ENCODE peak calls at places on chromosomes 6 and 20, in eight cellular contexts. One of them, this sample, is unnamed.

GRCh38 chr6:134936927-134937326 is 13.0 kb downstream of the ALDH8A1 start:
- DNase-seq in CD8-positive, alpha-beta T cell: no peak
- DNase-seq in mammary epithelial cell: no peak
- DNase-seq in H1: no peak
- DNase-seq in brain microvascular endothelial cell: no peak
- DNase-seq in heart left ventricle: no peak
- DNase-seq in heart right ventricle: no peak
- DNase-seq in cardiac muscle cell: peak; percentile 57
- DNase-seq in this sample: no peak

GRCh38 chr6:39934060-39934757 is at the start of gene MOCS1:
- DNase-seq in H1: peak; percentile 56
- DNase-seq in CD8-positive, alpha-beta T cell: peak; percentile 28
- DNase-seq in heart right ventricle: peak; percentile 87
- DNase-seq in brain microvascular endothelial cell: peak; percentile 40
- DNase-seq in cardiac muscle cell: peak; percentile 85
- DNase-seq in mammary epithelial cell: peak; percentile 48
- DNase-seq in heart left ventricle: peak; percentile 88
- DNase-seq in this sample: peak; percentile 94

GRCh38 chr6:143149771-143150170 is 89.1 kb downstream of the AIG1 start:
- DNase-seq in H1: no peak
- DNase-seq in CD8-positive, alpha-beta T cell: no peak
- DNase-seq in mammary epithelial cell: no peak
- DNase-seq in heart right ventricle: no peak
- DNase-seq in cardiac muscle cell: peak; percentile 15
- DNase-seq in heart left ventricle: no peak
- DNase-seq in brain microvascular endothelial cell: no peak
- DNase-seq in this sample: no peak

GRCh38 chr6:31216208-31216898 is 45.9 kb upstream of the POU5F1 start:
- DNase-seq in cardiac muscle cell: no peak
- DNase-seq in heart right ventricle: no peak
- DNase-seq in heart left ventricle: no peak
- DNase-seq in CD8-positive, alpha-beta T cell: no peak
- DNase-seq in mammary epithelial cell: peak; percentile 51
- DNase-seq in H1: no peak
- DNase-seq in brain microvascular endothelial cell: no peak
- DNase-seq in this sample: no peak

GRCh38 chr6:39086294-39086693 is 28.7 kb downstream of the SAYSD1 start:
- DNase-seq in heart left ventricle: no peak
- DNase-seq in brain microvascular endothelial cell: no peak
- DNase-seq in H1: no peak
- DNase-seq in CD8-positive, alpha-beta T cell: no peak
- DNase-seq in cardiac muscle cell: no peak
- DNase-seq in mammary epithelial cell: no peak
- DNase-seq in heart right ventricle: no peak
- DNase-seq in this sample: no peak

GRCh38 chr6:6736753-6737654 is 148.5 kb downstream of the LY86 start:
- DNase-seq in CD8-positive, alpha-beta T cell: no peak
- DNase-seq in brain microvascular endothelial cell: no peak
- DNase-seq in H1: no peak
- DNase-seq in cardiac muscle cell: peak; percentile 86
- DNase-seq in heart left ventricle: peak; percentile 78
- DNase-seq in mammary epithelial cell: no peak
- DNase-seq in heart right ventricle: peak; percentile 73
- DNase-seq in this sample: peak; percentile 97

GRCh38 chr20:22984611-22985010 is 50.5 kb upstream of the SSTR4 start:
- DNase-seq in cardiac muscle cell: no peak
- DNase-seq in H1: no peak
- DNase-seq in brain microvascular endothelial cell: no peak
- DNase-seq in mammary epithelial cell: no peak
- DNase-seq in heart right ventricle: no peak
- DNase-seq in heart left ventricle: peak; percentile 37
- DNase-seq in CD8-positive, alpha-beta T cell: no peak
- DNase-seq in this sample: no peak

GRCh38 chr6:168640181-168640580 is 199.2 kb downstream of the SMOC2 start:
- DNase-seq in heart left ventricle: no peak
- DNase-seq in mammary epithelial cell: no peak
- DNase-seq in CD8-positive, alpha-beta T cell: no peak
- DNase-seq in H1: no peak
- DNase-seq in heart right ventricle: no peak
- DNase-seq in brain microvascular endothelial cell: no peak
- DNase-seq in cardiac muscle cell: no peak
- DNase-seq in this sample: no peak

GRCh38 chr20:25061103-25061799 is 3.3 kb upstream of the ACSS1 start:
- DNase-seq in cardiac muscle cell: no peak
- DNase-seq in brain microvascular endothelial cell: no peak
- DNase-seq in H1: no peak
- DNase-seq in mammary epithelial cell: no peak
- DNase-seq in heart left ventricle: peak; percentile 1
- DNase-seq in CD8-positive, alpha-beta T cell: no peak
- DNase-seq in heart right ventricle: no peak
- DNase-seq in this sample: no peak

GRCh38 chr6:158661156-158661555 is 11.3 kb downstream of the SYTL3 start:
- DNase-seq in mammary epithelial cell: no peak
- DNase-seq in CD8-positive, alpha-beta T cell: no peak
- DNase-seq in heart right ventricle: no peak
- DNase-seq in cardiac muscle cell: no peak
- DNase-seq in heart left ventricle: no peak
- DNase-seq in brain microvascular endothelial cell: no peak
- DNase-seq in H1: no peak
- DNase-seq in this sample: no peak

GRCh38 chr20:61526907-61527306 is 274.8 kb downstream of the CDH4 start:
- DNase-seq in brain microvascular endothelial cell: no peak
- DNase-seq in H1: no peak
- DNase-seq in heart right ventricle: no peak
- DNase-seq in heart left ventricle: no peak
- DNase-seq in mammary epithelial cell: no peak
- DNase-seq in cardiac muscle cell: no peak
- DNase-seq in CD8-positive, alpha-beta T cell: no peak
- DNase-seq in this sample: no peak

GRCh38 chr6:115545410-115545986 is 515.2 kb downstream of the FRK start:
- DNase-seq in CD8-positive, alpha-beta T cell: no peak
- DNase-seq in H1: peak; percentile 65
- DNase-seq in brain microvascular endothelial cell: no peak
- DNase-seq in heart right ventricle: peak; percentile 3
- DNase-seq in mammary epithelial cell: no peak
- DNase-seq in heart left ventricle: peak; percentile 9
- DNase-seq in cardiac muscle cell: no peak
- DNase-seq in this sample: peak; percentile 52

GRCh38 chr6:45741437-45742166 is 274.1 kb downstream of the CLIC5 start:
- DNase-seq in heart left ventricle: no peak
- DNase-seq in cardiac muscle cell: peak; percentile 72
- DNase-seq in CD8-positive, alpha-beta T cell: no peak
- DNase-seq in heart right ventricle: no peak
- DNase-seq in H1: no peak
- DNase-seq in brain microvascular endothelial cell: no peak
- DNase-seq in mammary epithelial cell: no peak
- DNase-seq in this sample: no peak

GRCh38 chr6:7726416-7727149 is 684 bp downstream of the BMP6 start:
- DNase-seq in heart right ventricle: no peak
- DNase-seq in H1: no peak
- DNase-seq in heart left ventricle: no peak
- DNase-seq in CD8-positive, alpha-beta T cell: no peak
- DNase-seq in brain microvascular endothelial cell: no peak
- DNase-seq in cardiac muscle cell: peak; percentile 7
- DNase-seq in mammary epithelial cell: peak; percentile 29
- DNase-seq in this sample: no peak

GRCh38 chr6:79666633-79667032 is 35.5 kb downstream of the SH3BGRL2 start:
- DNase-seq in brain microvascular endothelial cell: no peak
- DNase-seq in H1: no peak
- DNase-seq in heart left ventricle: no peak
- DNase-seq in heart right ventricle: no peak
- DNase-seq in CD8-positive, alpha-beta T cell: no peak
- DNase-seq in cardiac muscle cell: no peak
- DNase-seq in mammary epithelial cell: no peak
- DNase-seq in this sample: no peak

DNA sequence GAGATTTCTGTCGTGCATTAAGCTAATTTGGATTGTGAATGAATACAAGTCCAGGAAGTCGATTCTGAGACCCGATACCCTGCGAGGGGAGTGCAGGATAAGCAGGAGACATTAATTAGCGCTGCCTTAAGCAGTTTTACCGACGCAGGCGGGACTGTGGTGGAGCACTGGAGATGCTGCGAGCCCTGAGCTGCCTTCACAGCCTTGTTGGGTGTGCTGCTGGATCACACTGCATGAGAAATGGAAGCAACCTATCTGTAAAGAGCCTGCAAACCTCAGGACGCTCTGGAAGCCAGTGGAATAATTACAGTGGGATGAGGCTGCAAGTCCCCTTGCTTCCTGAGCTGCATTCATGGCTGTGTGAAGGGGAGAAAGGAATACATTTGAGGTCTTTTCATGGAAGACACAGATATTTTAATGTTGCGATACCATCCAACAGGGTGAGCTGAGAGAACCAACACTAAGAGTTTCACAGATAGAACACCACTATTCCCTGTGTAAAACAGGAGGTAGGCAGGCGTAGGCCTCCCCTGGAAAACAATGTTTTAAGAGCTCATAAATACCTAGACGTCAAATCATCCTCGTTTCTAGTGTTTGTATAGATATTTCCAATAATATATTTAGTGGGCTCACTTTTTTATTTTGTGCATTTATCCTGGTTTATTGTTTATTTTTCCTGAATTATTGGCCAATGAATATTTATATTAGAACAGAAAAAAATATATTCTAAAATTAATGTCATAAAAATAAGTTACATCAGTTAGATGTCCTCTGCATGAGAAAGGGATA is 380.8 kb downstream of the C6orf118 start:
- DNase-seq in cardiac muscle cell: no peak
- DNase-seq in CD8-positive, alpha-beta T cell: no peak
- DNase-seq in brain microvascular endothelial cell: no peak
- DNase-seq in heart right ventricle: no peak
- DNase-seq in H1: no peak
- DNase-seq in mammary epithelial cell: no peak
- DNase-seq in heart left ventricle: no peak
- DNase-seq in this sample: no peak
- H3K4me3 ChIP-seq in cardiac muscle cell: no peak overlapping the region
- H3K4me3 ChIP-seq in CD8-positive, alpha-beta T cell: no peak overlapping the region
- H3K4me3 ChIP-seq in brain microvascular endothelial cell: no peak overlapping the region
- H3K4me3 ChIP-seq in heart right ventricle: no peak overlapping the region
- H3K4me3 ChIP-seq in H1: no peak overlapping the region
- H3K4me3 ChIP-seq in mammary epithelial cell: no peak overlapping the region
- H3K4me3 ChIP-seq in heart left ventricle: no peak overlapping the region
- H3K4me3 ChIP-seq in this sample: peak overlapping the region; percentile 52

GRCh38 chr6:44223471-44224153 is at the start of gene SLC29A1:
- DNase-seq in brain microvascular endothelial cell: no peak
- DNase-seq in heart left ventricle: peak; percentile 85
- DNase-seq in CD8-positive, alpha-beta T cell: peak; percentile 84
- DNase-seq in mammary epithelial cell: peak; percentile 48
- DNase-seq in H1: no peak
- DNase-seq in cardiac muscle cell: peak; percentile 39
- DNase-seq in heart right ventricle: peak; percentile 77
- DNase-seq in this sample: peak; percentile 83
- TF ChIP-seq CTCF in brain microvascular endothelial cell: peak; percentile 10
- TF ChIP-seq CTCF in heart left ventricle: no peak
- TF ChIP-seq CTCF in CD8-positive, alpha-beta T cell: no peak
- TF ChIP-seq CTCF in mammary epithelial cell: peak; percentile 20
- TF ChIP-seq CTCF in H1: peak; percentile 44
- TF ChIP-seq CTCF in cardiac muscle cell: no peak
- TF ChIP-seq CTCF in heart right ventricle: peak; percentile 43
- TF ChIP-seq CTCF in this sample: no peak

DNA sequence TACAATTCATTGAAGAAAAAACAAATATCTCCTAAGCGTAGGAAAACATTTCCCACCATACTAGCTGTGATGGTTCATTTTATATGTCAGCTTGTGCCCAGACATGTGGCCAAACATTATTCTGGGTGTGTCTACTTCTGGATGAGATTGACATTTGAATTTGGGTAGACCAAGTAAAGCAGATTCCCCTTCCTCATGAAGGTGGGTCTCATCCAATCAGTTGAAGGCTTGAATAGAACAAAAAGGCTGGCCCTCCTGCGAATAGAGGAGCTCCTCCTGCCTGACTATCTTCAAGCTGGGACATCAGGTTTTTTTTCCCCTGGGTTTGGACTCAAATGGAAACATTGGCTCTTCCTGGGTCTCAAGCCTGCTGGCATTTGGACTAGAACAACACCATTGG is 113.6 kb downstream of the DHX35 start:
- DNase-seq in CD8-positive, alpha-beta T cell: no peak
- DNase-seq in cardiac muscle cell: no peak
- DNase-seq in brain microvascular endothelial cell: no peak
- DNase-seq in H1: no peak
- DNase-seq in heart right ventricle: no peak
- DNase-seq in heart left ventricle: no peak
- DNase-seq in mammary epithelial cell: no peak
- DNase-seq in this sample: no peak
- H3K27me3 ChIP-seq in CD8-positive, alpha-beta T cell: no peaks in the 10 kb centered on the region
- H3K27me3 ChIP-seq in cardiac muscle cell: no peaks in the 10 kb centered on the region
- H3K27me3 ChIP-seq in brain microvascular endothelial cell: no peaks in the 10 kb centered on the region
- H3K27me3 ChIP-seq in H1: no peaks in the 10 kb centered on the region
- H3K27me3 ChIP-seq in heart right ventricle: peaks cover 49% of the 10 kb centered on the region
- H3K27me3 ChIP-seq in heart left ventricle: peaks cover 10% of the 10 kb centered on the region
- H3K27me3 ChIP-seq in mammary epithelial cell: no peaks in the 10 kb centered on the region
- H3K27me3 ChIP-seq in this sample: no peaks in the 10 kb centered on the region

GRCh38 chr6:51515052-51515402 is 572.4 kb downstream of the PKHD1 start:
- DNase-seq in H1: no peak
- DNase-seq in heart left ventricle: no peak
- DNase-seq in cardiac muscle cell: no peak
- DNase-seq in brain microvascular endothelial cell: no peak
- DNase-seq in heart right ventricle: no peak
- DNase-seq in mammary epithelial cell: peak; percentile 19
- DNase-seq in CD8-positive, alpha-beta T cell: no peak
- DNase-seq in this sample: no peak

GRCh38 chr6:51513891-51514290 is 573.5 kb downstream of the PKHD1 start:
- DNase-seq in H1: no peak
- DNase-seq in CD8-positive, alpha-beta T cell: no peak
- DNase-seq in heart right ventricle: no peak
- DNase-seq in cardiac muscle cell: no peak
- DNase-seq in mammary epithelial cell: no peak
- DNase-seq in heart left ventricle: no peak
- DNase-seq in brain microvascular endothelial cell: no peak
- DNase-seq in this sample: no peak

GRCh38 chr6:51509597-51509996 is 577.8 kb downstream of the PKHD1 start:
- DNase-seq in heart right ventricle: no peak
- DNase-seq in heart left ventricle: no peak
- DNase-seq in H1: no peak
- DNase-seq in brain microvascular endothelial cell: no peak
- DNase-seq in cardiac muscle cell: no peak
- DNase-seq in mammary epithelial cell: no peak
- DNase-seq in CD8-positive, alpha-beta T cell: no peak
- DNase-seq in this sample: no peak

GRCh38 chr6:51511081-51511480 is 576.3 kb downstream of the PKHD1 start:
- DNase-seq in CD8-positive, alpha-beta T cell: no peak
- DNase-seq in brain microvascular endothelial cell: no peak
- DNase-seq in H1: no peak
- DNase-seq in heart right ventricle: no peak
- DNase-seq in mammary epithelial cell: no peak
- DNase-seq in heart left ventricle: no peak
- DNase-seq in cardiac muscle cell: no peak
- DNase-seq in this sample: no peak

DNA sequence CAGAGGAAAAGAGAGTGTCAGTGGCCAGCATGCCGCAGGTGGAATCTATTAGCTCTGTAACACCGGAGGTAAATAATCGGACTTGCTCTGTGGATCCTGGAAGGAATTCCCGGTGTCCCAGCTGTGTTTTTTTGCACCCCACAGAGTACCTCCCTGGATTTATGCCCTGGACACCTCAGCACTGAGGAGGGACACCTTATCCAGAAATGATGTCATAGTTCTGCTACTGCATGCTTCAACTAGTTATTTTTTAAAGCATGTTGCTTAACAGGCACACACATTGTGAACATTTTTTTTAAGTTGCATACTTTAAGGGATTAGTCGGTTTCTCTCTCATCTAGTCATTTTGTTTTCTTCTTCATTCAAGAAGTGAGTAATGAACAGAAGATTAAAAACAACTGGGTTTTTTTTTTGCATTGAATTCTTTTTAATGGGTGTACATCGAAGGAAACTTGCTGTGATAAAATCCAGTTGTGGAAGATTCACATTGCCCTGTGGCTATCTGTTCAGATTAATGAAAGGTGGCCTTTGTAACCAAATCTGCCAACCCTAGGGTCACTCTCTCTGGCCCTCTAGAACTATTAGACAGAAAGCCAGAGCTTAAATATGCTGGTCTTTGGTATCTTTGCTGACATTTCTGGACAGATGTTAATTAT is 572.9 kb downstream of the PKHD1 start:
- DNase-seq in heart right ventricle: no peak
- DNase-seq in H1: no peak
- DNase-seq in mammary epithelial cell: peak; percentile 93
- DNase-seq in cardiac muscle cell: no peak
- DNase-seq in CD8-positive, alpha-beta T cell: no peak
- DNase-seq in heart left ventricle: no peak
- DNase-seq in brain microvascular endothelial cell: no peak
- DNase-seq in this sample: no peak
- H3K4me3 ChIP-seq in heart right ventricle: no peak overlapping the region
- H3K4me3 ChIP-seq in H1: no peak overlapping the region
- H3K4me3 ChIP-seq in mammary epithelial cell: no peak overlapping the region
- H3K4me3 ChIP-seq in cardiac muscle cell: no peak overlapping the region
- H3K4me3 ChIP-seq in CD8-positive, alpha-beta T cell: no peak overlapping the region
- H3K4me3 ChIP-seq in heart left ventricle: no peak overlapping the region
- H3K4me3 ChIP-seq in brain microvascular endothelial cell: no peak overlapping the region
- H3K4me3 ChIP-seq in this sample: no peak overlapping the region

This sample was measured in psoas muscle.